ENCODE peak calls at places on chromosomes 3 and 15, in eight cellular contexts. Q is ovary, E is GM06990, R is K562, U is AG04450, I is transverse colon, V is PC-3, Y is psoas muscle. D is an unnamed sample. For H3K27me3, the result is how much of the 10 kb centered on the place peaks cover.

GRCh38 chr3:123518892-123519485 is 65.9 kb downstream of the HACD2 start:
- DNase-seq in Q (no peak), U (no peak), I (no peak), E (no peak), V (no peak), R (no peak), Y (no peak), D (no peak)

GRCh38 chr15:92809880-92810361 is 90.2 kb upstream of the CHD2 start:
- DNase-seq in I (peak), Y (no peak), E (peak), R (no peak), Q (peak), V (peak), U (no peak), D (no peak)

GRCh38 chr3:37668831-37669610 is 192.7 kb upstream of the CTDSPL start:
- DNase-seq in V (no peak), U (no peak), I (peak), Y (no peak), R (no peak), E (no peak), Q (no peak), D (no peak)

GRCh38 chr3:57951106-57951882 is 56.9 kb upstream of the FLNB start:
- DNase-seq in Y (peak), E (no peak), I (peak), U (peak), V (peak), Q (peak), R (peak), D (peak)

GRCh38 chr15:39511915-39512260 is 69.0 kb upstream of the THBS1 start:
- DNase-seq in R (no peak), V (no peak), I (no peak), U (peak), Q (no peak), Y (no peak), E (no peak), D (no peak)

GRCh38 chr3:142724682-142725351 is 983 bp downstream of the TRPC1 start:
- DNase-seq in U (no peak), I (peak), Y (peak), Q (peak), V (peak), E (no peak), R (peak), D (no peak)

GRCh38 chr3:135228131-135228530 is 433.1 kb downstream of the EPHB1 start:
- DNase-seq in E (no peak), V (no peak), U (no peak), Y (no peak), I (no peak), Q (no peak), R (no peak), D (no peak)

GRCh38 chr15:58479941-58480340 is 48.1 kb downstream of the LIPC start:
- DNase-seq in R (no peak), U (no peak), V (no peak), I (no peak), E (no peak), Q (no peak), Y (no peak), D (peak)

GRCh38 chr3:7307410-7307809 is 446.5 kb downstream of the GRM7 start:
- DNase-seq in I (no peak), Q (no peak), U (no peak), R (no peak), V (no peak), E (no peak), Y (no peak), D (no peak)

GRCh38 chr15:31065824-31066223 is 35.7 kb downstream of the TRPM1 start:
- DNase-seq in R (no peak), U (no peak), Y (no peak), E (no peak), Q (no peak), V (peak), I (no peak), D (no peak)

GRCh38 chr3:25045291-25045690 is 382.8 kb upstream of the RARB start:
- DNase-seq in V (no peak), E (no peak), I (peak), U (no peak), R (no peak), Q (no peak), Y (no peak), D (no peak)

GRCh38 chr15:38690737-38691332 is 126.2 kb upstream of the RASGRP1 start:
- DNase-seq in Y (peak), R (peak), Q (peak), I (peak), U (peak), V (peak), E (no peak), D (no peak)

GRCh38 chr3:87333393-87333892 is 57.1 kb upstream of the POU1F1 start:
- DNase-seq in V (peak), U (peak), Q (no peak), E (no peak), I (no peak), R (no peak), Y (no peak), D (peak)

GRCh38 chr3:98350082-98350481 is 3.6 kb upstream of the OR5K4 start:
- DNase-seq in Q (no peak), I (no peak), V (no peak), U (no peak), Y (no peak), E (no peak), R (no peak), D (no peak)

GRCh38 chr15:36130641-36131310 is 448.6 kb upstream of the CDIN1 start:
- DNase-seq in Q (no peak), U (no peak), E (no peak), V (no peak), I (no peak), R (no peak), Y (no peak), D (no peak)

GRCh38 chr3:138113309-138113708 is 2.1 kb downstream of the DZIP1L start:
- DNase-seq in E (no peak), Y (no peak), V (no peak), Q (no peak), I (no peak), R (no peak), U (no peak), D (peak)

GRCh38 chr15:62639906-62640605 is 402.5 kb upstream of the TPM1 start:
- DNase-seq in V (no peak), Y (no peak), R (no peak), U (no peak), E (no peak), I (no peak), Q (no peak), D (no peak)

GRCh38 chr3:72641684-72642083 is 206.6 kb downstream of the SHQ1 start:
- DNase-seq in V (peak), R (no peak), E (no peak), I (no peak), U (no peak), Q (no peak), Y (no peak), D (no peak)

GRCh38 chr3:134937256-134938023 is 142.4 kb downstream of the EPHB1 start:
- DNase-seq in Y (no peak), Q (no peak), U (no peak), I (no peak), R (no peak), V (no peak), E (no peak), D (no peak)

GRCh38 chr3:49519266-49519665 is 35.0 kb upstream of the BSN start:
- DNase-seq in Q (no peak), U (no peak), Y (no peak), E (no peak), V (no peak), R (no peak), I (no peak), D (no peak)

GRCh38 chr3:148992027-148992634 is 791 bp downstream of the GYG1 start:
- DNase-seq in E (peak), V (peak), R (no peak), I (peak), U (no peak), Q (no peak), Y (peak), D (no peak)

GRCh38 chr15:68204776-68205557 is at the start of gene CALML4:
- DNase-seq in Y (peak), I (peak), Q (peak), V (peak), U (no peak), E (no peak), R (no peak), D (no peak)

GRCh38 chr3:44000586-44000985 is 241.1 kb upstream of the TOPAZ1 start:
- DNase-seq in R (no peak), I (no peak), U (no peak), V (peak), Y (no peak), E (no peak), Q (no peak), D (no peak)

GRCh38 chr3:163132111-163132510 is 1635.5 kb downstream of the OTOL1 start:
- DNase-seq in R (no peak), I (no peak), Q (no peak), V (no peak), E (no peak), Y (no peak), U (no peak), D (no peak)

GRCh38 chr15:51623386-51623938 is 891 bp upstream of the DMXL2 start:
- DNase-seq in Q (no peak), U (no peak), R (peak), I (peak), V (peak), E (no peak), Y (no peak), D (no peak)

GRCh38 chr3:160697628-160698382 is 20.8 kb downstream of the ARL14 start:
- DNase-seq in Q (no peak), R (no peak), Y (no peak), I (no peak), U (no peak), E (no peak), V (peak), D (no peak)

GRCh38 chr15:26759991-26760390 is 12.9 kb downstream of the GABRB3 start:
- DNase-seq in Y (no peak), I (no peak), R (no peak), E (no peak), V (no peak), U (no peak), Q (no peak), D (no peak)

GRCh38 chr15:78174398-78174797 is 25.2 kb downstream of the IDH3A start:
- DNase-seq in I (peak), V (no peak), Q (no peak), U (no peak), Y (no peak), E (peak), R (no peak), D (no peak)

GRCh38 chr3:41601404-41601987 is 360.4 kb downstream of the ULK4 start:
- DNase-seq in R (no peak), V (no peak), Q (no peak), U (no peak), I (no peak), Y (no peak), E (no peak), D (no peak)

GRCh38 chr3:39760325-39760724 is 49.1 kb upstream of the MYRIP start:
- DNase-seq in E (no peak), V (no peak), Q (no peak), R (no peak), Y (no peak), U (no peak), I (no peak), D (no peak)

GRCh38 chr15:32802296-32802936 is 84.6 kb downstream of the GREM1 start:
- DNase-seq in Y (no peak), E (no peak), U (peak), V (peak), R (no peak), I (no peak), Q (no peak), D (peak)

GRCh38 chr3:4994823-4995499 is 15.7 kb downstream of the BHLHE40 start:
- DNase-seq in R (peak), I (no peak), U (no peak), Y (peak), Q (no peak), V (peak), E (peak), D (peak)

GRCh38 chr3:15246186-15246585 is 40.1 kb downstream of the CAPN7 start:
- DNase-seq in R (no peak), E (no peak), V (no peak), Q (no peak), I (no peak), U (no peak), Y (no peak), D (no peak)

GRCh38 chr3:15243822-15244482 is 37.9 kb downstream of the CAPN7 start:
- DNase-seq in I (no peak), V (no peak), Q (no peak), R (no peak), U (no peak), E (no peak), Y (no peak), D (no peak)

DNA sequence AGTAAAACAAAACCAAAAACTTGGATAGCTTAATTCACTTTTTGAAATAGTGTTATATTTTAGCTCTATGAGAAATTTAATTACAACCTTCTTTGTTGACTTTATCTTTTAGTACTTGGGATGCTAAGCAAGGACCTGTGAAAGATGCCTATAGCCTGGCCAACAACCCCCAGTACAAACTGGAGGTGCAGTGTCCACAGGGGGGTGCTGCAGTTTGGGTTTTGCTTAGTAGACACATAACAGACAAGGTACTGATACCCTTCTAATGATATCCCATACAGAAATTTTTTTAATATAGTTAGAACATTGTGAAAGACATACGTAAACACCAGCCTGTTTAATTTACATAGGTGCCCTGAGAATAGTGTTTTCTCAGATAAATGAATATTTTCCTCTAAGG is 35.3 kb downstream of the CAPN7 start:
- DNase-seq in Y (peak), U (no peak), E (no peak), V (peak), I (no peak), Q (peak), R (peak), D (no peak)
- TF ChIP-seq CTCF in Y (peak), U (peak), E (peak), V (peak), I (no peak), Q (peak), R (peak), D (peak)

GRCh38 chr3:196207833-196208607 is 3.2 kb downstream of the ZDHHC19 start:
- DNase-seq in R (peak), E (no peak), Y (peak), I (peak), V (peak), Q (peak), U (no peak), D (no peak)

GRCh38 chr3:196208942-196209695 is 2.1 kb downstream of the ZDHHC19 start:
- DNase-seq in R (no peak), Q (no peak), V (no peak), Y (no peak), U (no peak), I (no peak), E (no peak), D (no peak)

GRCh38 chr3:196214783-196215441 is 1.4 kb upstream of the SLC51A start:
- DNase-seq in Y (no peak), R (no peak), V (no peak), U (no peak), I (peak), E (no peak), Q (peak), D (no peak)

GRCh38 chr3:196207159-196207832 is 3.9 kb downstream of the ZDHHC19 start:
- DNase-seq in I (no peak), Y (no peak), R (peak), E (no peak), V (no peak), Q (peak), U (no peak), D (no peak)

DNA sequence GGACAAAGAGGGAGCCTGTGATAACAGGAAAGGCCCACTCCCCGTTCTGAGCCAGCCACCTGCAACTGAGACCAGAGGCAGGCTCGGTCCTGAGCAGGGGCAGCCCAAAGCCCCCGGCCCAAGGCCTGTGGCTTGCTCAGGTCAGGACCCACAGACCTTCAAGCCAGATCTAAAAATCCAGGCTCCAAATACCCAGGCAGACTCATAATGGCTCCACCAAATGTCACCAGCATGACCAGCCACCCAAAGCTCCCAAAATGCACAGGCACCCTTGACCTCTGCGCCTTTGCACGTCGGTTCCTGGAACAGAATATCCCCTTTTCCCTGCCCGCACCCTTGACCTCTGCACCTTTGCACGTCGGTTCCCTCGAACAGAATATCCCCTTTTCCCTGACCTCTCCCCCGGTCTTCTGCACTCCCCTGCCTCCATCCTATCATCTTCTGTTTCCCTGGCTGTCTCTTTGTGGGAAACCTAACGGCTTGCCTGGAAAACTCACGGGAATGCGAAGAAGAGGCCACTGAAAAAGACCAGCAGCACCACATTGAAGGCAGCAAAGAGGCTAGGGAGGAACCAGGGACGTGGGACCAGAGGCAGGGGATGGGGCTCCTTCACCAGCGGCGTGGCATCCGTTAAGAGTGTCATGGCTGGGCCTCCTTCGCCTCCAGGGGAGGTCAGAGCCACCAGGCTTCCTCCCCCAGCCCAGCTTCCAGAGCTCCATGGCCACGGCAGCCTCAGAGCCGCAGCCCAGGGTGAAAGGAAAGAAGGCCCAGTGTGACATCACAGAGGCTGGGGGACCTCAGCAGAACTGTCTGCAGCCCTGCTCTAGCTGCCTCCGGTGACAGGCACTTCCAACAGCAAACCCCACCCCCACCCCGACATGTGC is at the start of gene ZDHHC19:
- DNase-seq in E (no peak), I (no peak), V (no peak), R (no peak), Y (no peak), U (no peak), Q (no peak), D (no peak)
- H3K27me3 ChIP-seq in E (under half), I (under half), V (under half), R (under half), Y (under half), U (under half), Q (under half), D (under half)

GRCh38 chr3:107218864-107219269 is 158.4 kb upstream of the CCDC54 start:
- DNase-seq in E (no peak), Y (no peak), V (no peak), I (no peak), Q (no peak), R (no peak), U (no peak), D (no peak)

GRCh38 chr3:107221856-107222255 is 155.4 kb upstream of the CCDC54 start:
- DNase-seq in E (no peak), Y (no peak), I (no peak), R (no peak), V (peak), U (no peak), Q (no peak), D (no peak)

GRCh38 chr3:107222927-107223326 is 154.3 kb upstream of the CCDC54 start:
- DNase-seq in I (no peak), Y (no peak), V (peak), Q (no peak), E (no peak), R (no peak), U (no peak), D (no peak)

GRCh38 chr3:107217161-107217560 is 160.1 kb upstream of the CCDC54 start:
- DNase-seq in E (no peak), Y (no peak), V (peak), I (no peak), Q (no peak), U (peak), R (no peak), D (no peak)

DNA sequence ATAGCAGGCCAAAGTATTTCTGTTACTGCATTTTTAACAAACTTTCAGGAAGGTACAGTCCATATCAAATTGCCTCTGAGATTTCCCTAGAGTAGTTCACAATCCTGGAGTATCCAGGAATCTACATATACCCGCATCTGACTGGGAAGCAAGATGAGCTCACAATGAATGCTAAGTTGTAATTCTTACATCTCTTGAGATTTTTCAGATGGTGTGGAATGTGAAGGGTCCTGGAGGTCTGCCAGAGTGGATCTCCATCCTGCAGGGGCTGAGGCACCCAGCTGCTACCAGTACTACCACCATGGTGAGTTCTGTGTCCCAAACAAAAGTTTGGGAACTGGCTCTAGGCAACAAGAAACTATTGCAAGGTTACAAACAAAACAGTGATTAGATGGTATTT is 156.7 kb upstream of the CCDC54 start:
- DNase-seq in U (no peak), I (no peak), E (no peak), Y (no peak), Q (no peak), V (no peak), R (no peak), D (no peak)
- H3K4me3 ChIP-seq in U (no peak), I (no peak), E (no peak), Y (no peak), Q (no peak), V (no peak), R (no peak), D (no peak)

GRCh38 chr3:193944161-193944884 is 191.6 kb upstream of the HES1 start:
- DNase-seq in Y (no peak), R (no peak), V (no peak), I (no peak), U (no peak), E (no peak), Q (no peak), D (no peak)
- TF ChIP-seq CTCF in Y (no peak), R (no peak), V (no peak), I (no peak), U (no peak), E (no peak), Q (no peak), D (no peak)

GRCh38 chr15:60389261-60390077 is 8.3 kb downstream of the ANXA2 start:
- DNase-seq in R (no peak), E (peak), V (no peak), U (no peak), Q (no peak), I (no peak), Y (no peak), D (no peak)

GRCh38 chr15:60390231-60390630 is 7.6 kb downstream of the ANXA2 start:
- DNase-seq in Y (no peak), V (no peak), E (no peak), I (no peak), U (no peak), R (no peak), Q (no peak), D (no peak)

GRCh38 chr15:60392601-60392985 is 5.2 kb downstream of the ANXA2 start:
- DNase-seq in Y (no peak), E (peak), V (peak), I (peak), Q (no peak), R (no peak), U (no peak), D (peak)

GRCh38 chr15:60391722-60392340 is 6.0 kb downstream of the ANXA2 start:
- DNase-seq in R (no peak), Q (no peak), E (no peak), Y (no peak), V (no peak), I (peak), U (no peak), D (no peak)

GRCh38 chr15:60390931-60391501 is 6.8 kb downstream of the ANXA2 start:
- DNase-seq in Q (peak), I (peak), U (no peak), E (no peak), V (peak), Y (peak), R (no peak), D (no peak)
- H3K27me3 ChIP-seq in Q (under half), I (under half), U (under half), E (under half), V (under half), Y (under half), R (under half), D (under half)